ENCODE peak calls at places on chromosomes 12 and 14, in seven cellular contexts. W is A673, D is Peyer's patch, S is neural progenitor cell, P is adrenal gland, Z is brain microvascular endothelial cell, C is cardiac muscle cell. Q is an unnamed sample.

GRCh38 chr12:63915105-63915830 is 70.8 kb downstream of the SRGAP1 start:
- DNase-seq in W (peak; percentile 86), D (no peak), S (no peak), P (no peak), Z (peak; percentile 84), C (no peak), Q (peak; percentile 51)

GRCh38 chr12:10214131-10214876 is 1.6 kb downstream of the GABARAPL1 start:
- DNase-seq in W (peak; percentile 18), D (no peak), S (peak; percentile 25), P (no peak), Z (peak; percentile 59), C (peak; percentile 12), Q (peak; percentile 74)

GRCh38 chr14:83556746-83557460 is 1973.0 kb upstream of the FLRT2 start:
- DNase-seq in W (no peak), D (no peak), S (no peak), P (no peak), Z (peak; percentile 84), C (no peak), Q (no peak)

GRCh38 chr12:127455347-127456265 is 811.4 kb upstream of the TMEM132C start:
- DNase-seq in W (no peak), D (no peak), S (peak; percentile 62), P (no peak), Z (no peak), C (peak; percentile 35), Q (no peak)

GRCh38 chr14:63308723-63309317 is 9.9 kb downstream of the GPHB5 start:
- DNase-seq in W (peak; percentile 23), D (no peak), S (peak; percentile 63), P (no peak), Z (peak; percentile 12), C (peak; percentile 48), Q (no peak)

GRCh38 chr12:111412830-111413441 is 7.2 kb downstream of the SH2B3 start:
- DNase-seq in W (no peak), D (no peak), S (no peak), P (no peak), Z (no peak), C (no peak), Q (no peak)

GRCh38 chr12:95949801-95950206 is 6.7 kb downstream of the AMDHD1 start:
- DNase-seq in W (no peak), D (no peak), S (peak; percentile 27), P (no peak), Z (no peak), C (no peak), Q (no peak)

GRCh38 chr14:61569783-61570182 is 125.5 kb upstream of the HIF1A start:
- DNase-seq in W (no peak), D (no peak), S (no peak), P (no peak), Z (peak; percentile 84), C (no peak), Q (no peak)

GRCh38 chr14:33567736-33568124 is 383.1 kb downstream of the EGLN3 start:
- DNase-seq in W (no peak), D (no peak), S (no peak), P (no peak), Z (peak; percentile 90), C (no peak), Q (no peak)

GRCh38 chr14:26984318-26985177 is 386.7 kb upstream of the NOVA1 start:
- DNase-seq in W (peak; percentile 66), D (no peak), S (peak; percentile 86), P (peak; percentile 61), Z (peak; percentile 16), C (peak; percentile 81), Q (no peak)

GRCh38 chr12:79737875-79738718 is 47.3 kb upstream of the PAWR start:
- DNase-seq in W (peak; percentile 72), D (peak; percentile 18), S (peak; percentile 74), P (peak; percentile 27), Z (peak; percentile 55), C (peak; percentile 79), Q (peak; percentile 9)

GRCh38 chr14:57209561-57209960 is 59.1 kb downstream of the EXOC5 start:
- DNase-seq in W (peak; percentile 78), D (no peak), S (no peak), P (no peak), Z (no peak), C (no peak), Q (no peak)

GRCh38 chr14:23578560-23579310 is at the start of gene JPH4:
- DNase-seq in W (no peak), D (no peak), S (peak; percentile 79), P (no peak), Z (no peak), C (no peak), Q (no peak)

GRCh38 chr12:50022903-50023302 is 2.4 kb downstream of the RACGAP1 start:
- DNase-seq in W (no peak), D (no peak), S (no peak), P (no peak), Z (no peak), C (no peak), Q (no peak)

GRCh38 chr12:94725375-94726168 is 75.2 kb upstream of the TMCC3 start:
- DNase-seq in W (peak; percentile 64), D (peak; percentile 40), S (peak; percentile 77), P (no peak), Z (peak; percentile 38), C (peak; percentile 17), Q (no peak)

GRCh38 chr14:36767603-36768281 is 106.1 kb downstream of the PAX9 start:
- DNase-seq in W (peak; percentile 60), D (no peak), S (no peak), P (no peak), Z (no peak), C (no peak), Q (no peak)

GRCh38 chr12:124543052-124543590 is 24.3 kb downstream of the NCOR2 start:
- DNase-seq in W (peak; percentile 74), D (no peak), S (no peak), P (no peak), Z (peak; percentile 52), C (no peak), Q (no peak)

GRCh38 chr14:79091381-79091963 is 921.3 kb downstream of the NRXN3 start:
- DNase-seq in W (no peak), D (no peak), S (peak; percentile 93), P (no peak), Z (no peak), C (no peak), Q (no peak)

GRCh38 chr12:48973992-48974673 is 2.6 kb upstream of the WNT10B start:
- DNase-seq in W (no peak), D (peak; percentile 41), S (peak; percentile 79), P (no peak), Z (peak; percentile 61), C (peak; percentile 77), Q (no peak)

GRCh38 chr12:115313929-115314328 is 630.0 kb upstream of the TBX3 start:
- DNase-seq in W (no peak), D (no peak), S (no peak), P (no peak), Z (peak; percentile 67), C (no peak), Q (peak; percentile 92)

GRCh38 chr12:23523339-23523738 is 426.1 kb downstream of the SOX5 start:
- DNase-seq in W (no peak), D (no peak), S (peak; percentile 5), P (no peak), Z (no peak), C (no peak), Q (no peak)

GRCh38 chr14:34750670-34751069 is 36.3 kb upstream of the CFL2 start:
- DNase-seq in W (no peak), D (no peak), S (no peak), P (no peak), Z (no peak), C (no peak), Q (peak; percentile 36)

GRCh38 chr12:83378186-83378727 is 691.6 kb downstream of the TMTC2 start:
- DNase-seq in W (no peak), D (no peak), S (no peak), P (no peak), Z (no peak), C (no peak), Q (no peak)

GRCh38 chr12:66603458-66603857 is 75.4 kb downstream of the GRIP1 start:
- DNase-seq in W (no peak), D (no peak), S (no peak), P (no peak), Z (no peak), C (peak; percentile 8), Q (no peak)

GRCh38 chr12:67598598-67598997 is 49.9 kb upstream of the DYRK2 start:
- DNase-seq in W (no peak), D (no peak), S (no peak), P (no peak), Z (no peak), C (no peak), Q (no peak)

GRCh38 chr12:103880299-103881142 is 39.5 kb upstream of the NT5DC3 start:
- DNase-seq in W (no peak), D (no peak), S (no peak), P (no peak), Z (no peak), C (no peak), Q (no peak)

GRCh38 chr14:26966942-26967341 is 369.1 kb upstream of the NOVA1 start:
- DNase-seq in W (no peak), D (no peak), S (no peak), P (no peak), Z (no peak), C (no peak), Q (peak; percentile 84)

DNA sequence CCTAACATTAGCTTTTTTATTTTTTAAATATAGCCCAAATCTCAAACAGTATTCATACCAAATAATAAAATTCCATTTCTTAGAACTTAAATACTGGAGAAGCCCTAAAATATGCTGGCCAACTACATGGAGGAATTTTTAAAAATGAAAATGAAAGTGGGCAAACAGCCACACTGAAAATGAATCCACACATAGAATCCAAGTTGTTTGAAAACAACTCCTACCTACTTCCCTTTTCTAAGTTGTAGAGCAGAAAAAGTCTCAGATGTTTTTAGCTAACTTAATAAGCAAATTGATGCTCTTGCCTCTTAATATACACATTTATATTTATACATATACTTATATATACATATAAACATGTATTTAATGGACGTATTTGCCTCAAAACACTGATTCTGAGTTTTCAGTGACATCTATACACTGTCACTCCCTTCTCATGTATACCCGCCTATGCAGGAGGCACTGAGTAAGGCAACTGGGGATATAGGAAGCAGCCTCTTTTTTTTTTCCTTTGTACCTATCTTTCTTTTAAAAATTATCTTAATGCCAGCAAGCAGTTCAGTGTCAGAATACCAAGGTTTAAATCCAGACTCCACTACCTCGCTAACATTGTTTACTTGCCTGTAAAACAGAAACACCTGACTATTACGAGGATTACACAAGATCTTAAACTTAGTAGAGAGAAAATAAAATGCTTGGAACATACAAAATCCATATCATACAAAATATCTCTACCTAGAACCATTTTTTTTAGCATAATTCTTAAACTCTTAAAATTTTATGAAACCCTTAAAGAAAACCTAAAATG is 13.3 kb downstream of the DICER1 start:
- DNase-seq in W (no peak), D (no peak), S (no peak), P (no peak), Z (no peak), C (no peak), Q (no peak)
- H3K4me3 ChIP-seq in W (no peak overlapping the region), D (no peak overlapping the region), S (no peak overlapping the region), P (peak overlapping the region; percentile 40), Z (no peak overlapping the region), C (no peak overlapping the region), Q (no peak overlapping the region)

GRCh38 chr14:99047436-99048110 is 224.4 kb downstream of the BCL11B start:
- DNase-seq in W (no peak), D (no peak), S (peak; percentile 89), P (no peak), Z (no peak), C (no peak), Q (no peak)
- TF ChIP-seq CTCF in W (no peak), D (no peak), S (no peak), P (no peak), Z (no peak), C (no peak), Q (no peak)

GRCh38 chr12:92138144-92138543 is 7.5 kb downstream of the BTG1 start:
- DNase-seq in W (no peak), D (no peak), S (no peak), P (no peak), Z (no peak), C (no peak), Q (no peak)
- H3K4me3 ChIP-seq in W (no peak overlapping the region), D (peak overlapping the region; percentile 96), S (peak overlapping the region; percentile 94), P (peak overlapping the region; percentile 94), Z (no peak overlapping the region), C (peak overlapping the region; percentile 99), Q (no peak overlapping the region)

GRCh38 chr14:22319526-22320352 is 269.3 kb downstream of the DAD1 start:
- DNase-seq in W (peak; percentile 81), D (peak; percentile 54), S (peak; percentile 67), P (peak; percentile 69), Z (peak; percentile 69), C (peak; percentile 59), Q (no peak)
- TF ChIP-seq CTCF in W (peak; percentile 86), D (peak; percentile 66), S (peak; percentile 76), P (peak; percentile 74), Z (peak; percentile 72), C (peak; percentile 76), Q (peak; percentile 76)

Q was measured in epithelial cell of proximal tubule.